ENCODE peak calls at places on chromosomes 3 and 15, in seven cellular contexts. R, Q, E, X, F, T and M are unnamed samples.

GRCh38 chr15:50224606-50225005 is 40.9 kb downstream of the HDC start:
- DNase-seq in R (no peak), Q (no peak), E (no peak), X (peak; percentile 17), F (no peak), T (no peak), M (peak; percentile 38)

GRCh38 chr15:87871130-87871737 is 385.3 kb downstream of the NTRK3 start:
- DNase-seq in R (no peak), Q (no peak), E (no peak), X (no peak), F (no peak), T (no peak), M (no peak)

GRCh38 chr15:62912808-62913207 is 129.7 kb upstream of the TPM1 start:
- DNase-seq in R (no peak), Q (no peak), E (no peak), X (peak; percentile 29), F (no peak), T (no peak), M (no peak)

GRCh38 chr15:62769604-62770003 is 272.9 kb upstream of the TPM1 start:
- DNase-seq in R (no peak), Q (no peak), E (no peak), X (peak; percentile 63), F (no peak), T (no peak), M (no peak)

GRCh38 chr15:31498756-31499155 is 172.1 kb downstream of the KLF13 start:
- DNase-seq in R (no peak), Q (no peak), E (no peak), X (no peak), F (no peak), T (no peak), M (no peak)

GRCh38 chr3:36364260-36364659 is 16.0 kb upstream of the STAC start:
- DNase-seq in R (no peak), Q (no peak), E (no peak), X (no peak), F (no peak), T (no peak), M (no peak)

GRCh38 chr3:188695251-188695650 is 476.5 kb upstream of the TPRG1 start:
- DNase-seq in R (no peak), Q (no peak), E (no peak), X (no peak), F (no peak), T (no peak), M (no peak)

GRCh38 chr3:177437513-177438337 is 240.4 kb upstream of the TBL1XR1 start:
- DNase-seq in R (no peak), Q (no peak), E (no peak), X (no peak), F (no peak), T (no peak), M (no peak)

GRCh38 chr3:169604568-169604967 is 58.9 kb downstream of the MECOM start:
- DNase-seq in R (no peak), Q (peak; percentile 11), E (no peak), X (no peak), F (no peak), T (no peak), M (no peak)

GRCh38 chr3:79973482-79973881 is 205.7 kb upstream of the ROBO1 start:
- DNase-seq in R (no peak), Q (no peak), E (no peak), X (no peak), F (no peak), T (no peak), M (no peak)

GRCh38 chr3:47475029-47475569 is 642 bp downstream of the SCAP start:
- DNase-seq in R (no peak), Q (no peak), E (no peak), X (peak; percentile 82), F (no peak), T (no peak), M (peak; percentile 55)

GRCh38 chr15:81023483-81024264 is 23.0 kb downstream of the TLNRD1 start:
- DNase-seq in R (peak; percentile 49), Q (no peak), E (no peak), X (peak; percentile 52), F (no peak), T (no peak), M (no peak)

GRCh38 chr3:9583371-9583770 is 29.7 kb upstream of the LHFPL4 start:
- DNase-seq in R (no peak), Q (no peak), E (no peak), X (no peak), F (no peak), T (no peak), M (no peak)

GRCh38 chr3:42090973-42091731 is at the start of gene TRAK1:
- DNase-seq in R (no peak), Q (no peak), E (no peak), X (no peak), F (no peak), T (no peak), M (no peak)